ENCODE peak calls at places on chromosome 7, in five cellular contexts. One of them, this sample, is unnamed.

GRCh38 chr7:100082978-100083377 is 1.5 kb upstream of the ZNF3 start:
- DNase-seq in NB4: no peak
- DNase-seq in mucosa of descending colon: no peak
- DNase-seq in PC-3: no peak
- DNase-seq in epithelial cell of esophagus: no peak
- DNase-seq in this sample: no peak

GRCh38 chr7:130899071-130899451 is 165.1 kb upstream of the KLF14 start:
- DNase-seq in NB4: no peak
- DNase-seq in mucosa of descending colon: no peak
- DNase-seq in epithelial cell of esophagus: no peak
- DNase-seq in PC-3: peak; percentile 14
- DNase-seq in this sample: no peak

GRCh38 chr7:105648561-105649401 is 67.5 kb upstream of the EFCAB10 start:
- DNase-seq in PC-3: peak; percentile 99
- DNase-seq in NB4: peak; percentile 22
- DNase-seq in mucosa of descending colon: no peak
- DNase-seq in epithelial cell of esophagus: peak; percentile 72
- DNase-seq in this sample: peak; percentile 30

GRCh38 chr7:44767912-44768662 is 19.4 kb downstream of the ZMIZ2 start:
- DNase-seq in PC-3: no peak
- DNase-seq in mucosa of descending colon: peak; percentile 86
- DNase-seq in epithelial cell of esophagus: no peak
- DNase-seq in NB4: no peak
- DNase-seq in this sample: no peak

GRCh38 chr7:143413123-143413522 is 4.5 kb upstream of the EPHA1 start:
- DNase-seq in PC-3: no peak
- DNase-seq in NB4: no peak
- DNase-seq in epithelial cell of esophagus: no peak
- DNase-seq in mucosa of descending colon: no peak
- DNase-seq in this sample: no peak

GRCh38 chr7:18895456-18895855 is 222.0 kb downstream of the TWIST1 start:
- DNase-seq in NB4: no peak
- DNase-seq in epithelial cell of esophagus: peak; percentile 75
- DNase-seq in mucosa of descending colon: no peak
- DNase-seq in PC-3: peak; percentile 89
- DNase-seq in this sample: peak; percentile 60

GRCh38 chr7:23373151-23374004 is 74.2 kb downstream of the MALSU1 start:
- DNase-seq in epithelial cell of esophagus: no peak
- DNase-seq in NB4: peak; percentile 30
- DNase-seq in mucosa of descending colon: no peak
- DNase-seq in PC-3: peak; percentile 17
- DNase-seq in this sample: no peak

GRCh38 chr7:95026421-95027072 is 119.2 kb downstream of the PPP1R9A start:
- DNase-seq in epithelial cell of esophagus: no peak
- DNase-seq in mucosa of descending colon: no peak
- DNase-seq in NB4: no peak
- DNase-seq in PC-3: no peak
- DNase-seq in this sample: no peak

GRCh38 chr7:123528265-123528664 is 6.1 kb downstream of the IQUB start:
- DNase-seq in NB4: no peak
- DNase-seq in epithelial cell of esophagus: no peak
- DNase-seq in mucosa of descending colon: no peak
- DNase-seq in PC-3: no peak
- DNase-seq in this sample: no peak

GRCh38 chr7:143285454-143285756 is 647 bp downstream of the TMEM139 start:
- DNase-seq in mucosa of descending colon: peak; percentile 80
- DNase-seq in NB4: no peak
- DNase-seq in PC-3: peak; percentile 90
- DNase-seq in epithelial cell of esophagus: peak; percentile 61
- DNase-seq in this sample: peak; percentile 42

GRCh38 chr7:4436361-4436899 is 245.7 kb upstream of the FOXK1 start:
- DNase-seq in mucosa of descending colon: no peak
- DNase-seq in epithelial cell of esophagus: no peak
- DNase-seq in NB4: no peak
- DNase-seq in PC-3: no peak
- DNase-seq in this sample: no peak

GRCh38 chr7:107148721-107149120 is 20.1 kb upstream of the HBP1 start:
- DNase-seq in PC-3: no peak
- DNase-seq in epithelial cell of esophagus: no peak
- DNase-seq in mucosa of descending colon: no peak
- DNase-seq in NB4: no peak
- DNase-seq in this sample: no peak

GRCh38 chr7:24764972-24765744 is 7.9 kb upstream of the GSDME start:
- DNase-seq in epithelial cell of esophagus: no peak
- DNase-seq in NB4: peak; percentile 74
- DNase-seq in mucosa of descending colon: no peak
- DNase-seq in PC-3: no peak
- DNase-seq in this sample: no peak

GRCh38 chr7:112790651-112790973 is 419 bp upstream of the TMEM168 start:
- DNase-seq in NB4: peak; percentile 74
- DNase-seq in PC-3: no peak
- DNase-seq in epithelial cell of esophagus: peak; percentile 33
- DNase-seq in mucosa of descending colon: no peak
- DNase-seq in this sample: no peak

GRCh38 chr7:69598081-69598486 is at the start of gene AUTS2:
- DNase-seq in NB4: peak; percentile 98
- DNase-seq in mucosa of descending colon: peak; percentile 75
- DNase-seq in epithelial cell of esophagus: peak; percentile 39
- DNase-seq in PC-3: peak; percentile 4
- DNase-seq in this sample: no peak

GRCh38 chr7:30909431-30909830 is 2.2 kb upstream of the AQP1 start:
- DNase-seq in mucosa of descending colon: no peak
- DNase-seq in PC-3: no peak
- DNase-seq in epithelial cell of esophagus: no peak
- DNase-seq in NB4: no peak
- DNase-seq in this sample: no peak

GRCh38 chr7:2928613-2929311 is 84.7 kb upstream of the GNA12 start:
- DNase-seq in mucosa of descending colon: no peak
- DNase-seq in epithelial cell of esophagus: no peak
- DNase-seq in PC-3: no peak
- DNase-seq in NB4: no peak
- DNase-seq in this sample: no peak

GRCh38 chr7:74656911-74657691 is 417 bp upstream of the GTF2I start:
- DNase-seq in epithelial cell of esophagus: peak; percentile 96
- DNase-seq in mucosa of descending colon: peak; percentile 99
- DNase-seq in NB4: peak; percentile 100
- DNase-seq in PC-3: peak; percentile 95
- DNase-seq in this sample: peak; percentile 97

GRCh38 chr7:74655324-74655723 is 2.2 kb upstream of the GTF2I start:
- DNase-seq in mucosa of descending colon: no peak
- DNase-seq in PC-3: no peak
- DNase-seq in NB4: no peak
- DNase-seq in epithelial cell of esophagus: no peak
- DNase-seq in this sample: no peak

GRCh38 chr7:74657692-74658170 is at the start of gene GTF2I:
- DNase-seq in NB4: no peak
- DNase-seq in PC-3: no peak
- DNase-seq in mucosa of descending colon: no peak
- DNase-seq in epithelial cell of esophagus: no peak
- DNase-seq in this sample: no peak

GRCh38 chr7:74655785-74656420 is 1.6 kb upstream of the GTF2I start:
- DNase-seq in NB4: no peak
- DNase-seq in mucosa of descending colon: no peak
- DNase-seq in epithelial cell of esophagus: no peak
- DNase-seq in PC-3: no peak
- DNase-seq in this sample: no peak

DNA sequence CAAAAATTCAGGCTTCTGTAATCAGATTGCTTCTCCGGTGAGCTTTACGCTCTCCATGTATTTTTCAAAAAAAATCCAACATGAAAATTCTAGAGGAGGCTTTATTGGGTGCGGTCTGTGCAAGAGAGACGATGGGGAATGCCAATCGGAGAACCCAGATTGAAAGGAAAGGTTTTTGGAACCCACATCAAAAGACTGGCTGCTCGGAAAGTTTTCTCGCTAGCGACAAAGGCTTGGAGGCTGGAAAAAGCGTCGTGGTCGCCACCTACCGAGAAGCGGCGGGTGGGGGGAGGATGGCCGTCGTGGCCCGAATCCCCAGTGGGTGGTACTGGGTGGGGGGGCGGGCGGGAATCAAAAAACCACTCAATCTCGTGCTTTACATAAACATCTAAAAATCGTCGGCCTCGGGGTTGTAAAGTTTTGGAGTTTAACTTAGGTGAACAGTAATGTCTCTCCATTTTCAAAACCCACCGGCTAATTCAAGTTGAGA is 1.1 kb upstream of the GTF2I start:
- DNase-seq in mucosa of descending colon: peak; percentile 69
- DNase-seq in NB4: peak; percentile 79
- DNase-seq in epithelial cell of esophagus: no peak
- DNase-seq in PC-3: peak; percentile 45
- DNase-seq in this sample: peak; percentile 41
- TF ChIP-seq CTCF in mucosa of descending colon: no peak
- TF ChIP-seq CTCF in NB4: no peak
- TF ChIP-seq CTCF in epithelial cell of esophagus: peak; percentile 11
- TF ChIP-seq CTCF in PC-3: no peak
- TF ChIP-seq CTCF in this sample: no peak

DNA sequence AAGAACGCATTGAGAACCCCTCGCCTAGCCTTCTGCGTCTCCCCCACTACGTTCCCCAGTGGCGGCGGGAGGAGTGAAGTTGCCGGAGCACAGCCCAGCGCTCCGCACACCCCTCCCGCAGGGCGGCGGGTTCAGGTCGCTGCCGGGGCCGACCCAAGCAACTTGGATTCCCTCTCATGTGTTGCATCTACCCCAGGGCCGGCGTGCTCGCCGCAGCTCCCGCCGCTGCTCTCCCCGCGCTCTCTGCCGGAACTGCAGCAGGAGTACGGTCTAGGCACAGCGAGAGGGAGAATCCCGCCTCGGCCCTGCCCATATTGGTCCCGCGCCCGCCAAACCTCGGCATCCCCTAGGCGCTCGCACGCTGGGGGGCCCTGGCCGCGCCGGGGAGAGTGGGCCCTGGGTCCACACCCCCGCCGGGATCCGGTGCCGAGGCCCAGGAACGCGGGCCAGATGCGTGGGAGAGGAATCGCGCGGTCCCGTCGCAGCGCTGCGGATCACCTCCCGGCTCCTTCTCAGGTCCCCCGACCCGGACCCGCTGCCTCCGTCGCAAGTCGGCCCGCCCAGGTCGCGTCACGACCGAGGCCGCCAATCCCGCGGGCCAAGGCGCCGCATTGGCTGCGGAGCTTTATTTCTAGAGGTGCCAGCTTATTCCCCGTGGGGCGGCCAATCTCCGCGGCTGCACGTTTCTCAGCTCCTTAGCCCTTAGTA is 648 bp upstream of the TMEM243 start:
- DNase-seq in PC-3: peak; percentile 82
- DNase-seq in epithelial cell of esophagus: peak; percentile 89
- DNase-seq in NB4: peak; percentile 40
- DNase-seq in mucosa of descending colon: peak; percentile 89
- DNase-seq in this sample: peak; percentile 77
- TF ChIP-seq CTCF in PC-3: no peak
- TF ChIP-seq CTCF in epithelial cell of esophagus: no peak
- TF ChIP-seq CTCF in NB4: no peak
- TF ChIP-seq CTCF in mucosa of descending colon: no peak
- TF ChIP-seq CTCF in this sample: no peak

DNA sequence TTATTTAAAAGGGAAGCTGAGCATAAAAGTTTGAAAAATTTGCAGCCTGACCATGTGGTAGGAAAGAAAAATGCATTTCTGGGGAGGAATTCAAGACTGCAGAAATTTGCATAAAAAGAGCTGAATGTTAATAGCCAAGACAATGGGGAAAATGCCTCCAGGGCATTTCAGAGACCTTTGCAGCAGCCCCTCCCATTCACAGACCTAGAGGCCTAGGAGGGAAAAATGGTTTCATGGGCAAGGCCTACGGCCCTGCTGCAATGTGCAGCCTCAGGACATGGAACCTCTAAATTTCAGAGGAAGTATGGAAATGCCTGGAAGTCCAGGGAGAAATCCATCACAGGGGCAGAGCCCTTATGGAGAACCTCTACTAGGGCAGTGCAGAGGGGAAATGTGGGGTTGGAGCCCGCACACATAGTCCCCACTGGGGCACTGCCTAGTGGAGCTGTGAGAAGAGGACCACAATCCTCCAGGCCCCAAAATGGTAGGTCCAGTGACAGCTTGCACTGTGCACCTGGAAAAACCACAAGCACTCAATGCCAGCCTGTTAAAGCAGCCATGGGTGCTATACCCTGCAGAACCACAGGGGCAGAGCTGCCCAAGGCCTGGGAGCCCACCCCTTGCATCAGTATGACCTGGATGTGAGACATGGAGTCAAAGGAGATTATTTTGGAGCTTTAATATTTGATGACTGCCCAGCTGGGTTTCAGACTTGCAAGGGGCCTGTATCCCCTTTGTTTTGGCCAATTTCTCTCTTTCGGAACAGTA is 243.8 kb downstream of the DNAJB9 start:
- DNase-seq in mucosa of descending colon: no peak
- DNase-seq in PC-3: no peak
- DNase-seq in NB4: no peak
- DNase-seq in epithelial cell of esophagus: no peak
- DNase-seq in this sample: no peak
- TF ChIP-seq CTCF in mucosa of descending colon: no peak
- TF ChIP-seq CTCF in PC-3: no peak
- TF ChIP-seq CTCF in NB4: no peak
- TF ChIP-seq CTCF in epithelial cell of esophagus: no peak
- TF ChIP-seq CTCF in this sample: no peak

DNA sequence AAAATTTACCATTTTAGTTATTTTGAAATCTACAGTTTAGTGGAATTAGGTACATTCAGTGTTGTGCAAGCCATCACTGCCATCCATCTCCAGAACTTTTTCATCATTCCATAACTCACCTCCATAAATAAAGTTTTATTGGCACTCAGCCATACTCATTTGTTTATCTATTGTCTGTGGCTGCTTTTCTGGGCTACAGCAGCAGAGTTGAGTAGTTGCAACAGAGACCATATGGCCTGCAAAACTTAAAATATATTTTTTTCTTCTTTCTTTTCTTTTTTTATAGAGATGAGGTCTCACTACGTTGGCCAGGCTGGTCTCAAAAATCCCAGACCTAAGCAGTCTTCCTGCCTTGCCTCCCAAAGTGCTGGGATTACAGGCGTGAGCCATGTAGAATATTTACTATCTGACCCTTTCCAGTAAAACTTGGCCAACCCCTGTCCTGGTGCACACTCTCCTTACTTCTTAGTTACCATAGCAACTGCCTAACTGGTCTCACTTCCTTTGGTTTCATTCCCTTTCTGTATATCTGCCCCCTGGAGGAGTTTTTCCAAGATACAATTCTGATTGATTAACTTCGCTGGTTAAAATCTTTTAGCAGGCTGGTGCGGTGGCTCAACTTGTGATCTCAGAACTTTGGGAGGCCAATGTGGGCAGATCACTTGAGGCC is 133.2 kb downstream of the CUX1 start:
- DNase-seq in epithelial cell of esophagus: no peak
- DNase-seq in PC-3: peak; percentile 40
- DNase-seq in NB4: no peak
- DNase-seq in mucosa of descending colon: no peak
- DNase-seq in this sample: peak; percentile 72
- TF ChIP-seq CTCF in epithelial cell of esophagus: no peak
- TF ChIP-seq CTCF in PC-3: peak; percentile 42
- TF ChIP-seq CTCF in NB4: no peak
- TF ChIP-seq CTCF in mucosa of descending colon: no peak
- TF ChIP-seq CTCF in this sample: no peak

This sample was measured in MCF 10A.